ENCODE peak calls at places on chromosome 11, in five cellular contexts. V is colonic mucosa, T is GM06990, C is HCT116, L is uterus. A is an unnamed sample. For H3K36me3, the result is how much of the 10 kb centered on the place peaks cover.

GRCh38 chr11:9874466-9874865 is 210.6 kb downstream of the SWAP70 start:
- DNase-seq in V (no peak), T (no peak), C (no peak), L (no peak), A (no peak)

GRCh38 chr11:60756307-60757032 is at the start of gene MS4A15:
- DNase-seq in V (no peak), T (no peak), C (peak), L (no peak), A (no peak)

GRCh38 chr11:17410606-17411379 is 22.3 kb upstream of the KCNJ11 start:
- DNase-seq in V (peak), T (no peak), C (no peak), L (no peak), A (peak)

GRCh38 chr11:35376613-35377012 is 42.7 kb downstream of the SLC1A2 start:
- DNase-seq in V (no peak), T (no peak), C (no peak), L (no peak), A (no peak)

GRCh38 chr11:108592591-108593213 is 866 bp downstream of the EXPH5 start:
- DNase-seq in V (peak), T (peak), C (no peak), L (peak), A (peak)

GRCh38 chr11:45617886-45618601 is 47.4 kb downstream of the CHST1 start:
- DNase-seq in V (no peak), T (no peak), C (no peak), L (no peak), A (no peak)

GRCh38 chr11:85809881-85810280 is 1.1 kb downstream of the SYTL2 start:
- DNase-seq in V (peak), T (no peak), C (no peak), L (peak), A (no peak)

GRCh38 chr11:32448232-32448631 is 12.9 kb upstream of the WT1 start:
- DNase-seq in V (no peak), T (no peak), C (peak), L (no peak), A (no peak)

GRCh38 chr11:85737738-85738137 is 51.7 kb upstream of the CCDC89 start:
- DNase-seq in V (peak), T (no peak), C (no peak), L (no peak), A (no peak)

GRCh38 chr11:61908730-61909622 is 8.4 kb downstream of the RAB3IL1 start:
- DNase-seq in V (peak), T (no peak), C (no peak), L (peak), A (peak)

GRCh38 chr11:17423533-17424310 is 35.3 kb upstream of the KCNJ11 start:
- DNase-seq in V (peak), T (no peak), C (no peak), L (no peak), A (peak)

GRCh38 chr11:11968511-11969280 is 39.7 kb downstream of the DKK3 start:
- DNase-seq in V (no peak), T (no peak), C (no peak), L (no peak), A (no peak)

GRCh38 chr11:125413226-125413625 is 82.8 kb downstream of the FEZ1 start:
- DNase-seq in V (no peak), T (no peak), C (no peak), L (no peak), A (no peak)

GRCh38 chr11:80495116-80495515 is 1054.3 kb upstream of the TENM4 start:
- DNase-seq in V (no peak), T (no peak), C (no peak), L (no peak), A (no peak)

GRCh38 chr11:130462101-130462885 is 13.8 kb downstream of the ADAMTS15 start:
- DNase-seq in V (no peak), T (no peak), C (no peak), L (no peak), A (no peak)

GRCh38 chr11:10858505-10859360 is 880 bp upstream of the ZBED5 start:
- DNase-seq in V (peak), T (peak), C (no peak), L (peak), A (peak)

GRCh38 chr11:62922653-62923371 is 1.6 kb upstream of the CHRM1 start:
- DNase-seq in V (no peak), T (peak), C (no peak), L (no peak), A (no peak)

GRCh38 chr11:2678396-2678795 is 21.4 kb downstream of the KCNQ1OT1 start:
- DNase-seq in V (no peak), T (no peak), C (no peak), L (no peak), A (no peak)

GRCh38 chr11:86955674-86956522 is 703 bp upstream of the FZD4 start:
- DNase-seq in V (peak), T (peak), C (peak), L (peak), A (peak)

GRCh38 chr11:128471138-128471661 is 116.2 kb downstream of the ETS1 start:
- DNase-seq in V (no peak), T (peak), C (no peak), L (no peak), A (no peak)

DNA sequence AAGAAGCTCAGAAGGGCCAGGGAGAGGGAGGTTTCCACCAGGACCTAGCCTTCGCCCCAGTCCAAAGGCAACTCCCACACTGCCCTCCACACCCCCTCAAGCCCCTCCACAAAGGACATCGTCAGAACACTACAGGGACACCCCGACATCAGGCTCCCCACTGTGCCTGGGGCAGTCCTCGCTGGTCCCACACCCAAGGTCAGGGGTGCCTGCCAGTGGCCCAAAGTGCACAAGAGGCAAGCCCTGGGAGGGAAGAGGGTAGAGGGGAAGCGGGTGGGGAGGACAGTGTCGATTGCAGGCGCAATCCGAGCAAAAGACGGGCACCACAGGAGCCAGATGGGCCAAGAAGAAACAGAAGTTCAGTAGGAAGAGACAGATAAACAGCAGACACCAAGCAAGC is 35.6 kb upstream of the JAM3 start:
- DNase-seq in V (no peak), T (no peak), C (no peak), L (no peak), A (peak)
- H3K4me3 ChIP-seq in V (no peak), T (no peak), C (no peak), L (no peak), A (no peak)

DNA sequence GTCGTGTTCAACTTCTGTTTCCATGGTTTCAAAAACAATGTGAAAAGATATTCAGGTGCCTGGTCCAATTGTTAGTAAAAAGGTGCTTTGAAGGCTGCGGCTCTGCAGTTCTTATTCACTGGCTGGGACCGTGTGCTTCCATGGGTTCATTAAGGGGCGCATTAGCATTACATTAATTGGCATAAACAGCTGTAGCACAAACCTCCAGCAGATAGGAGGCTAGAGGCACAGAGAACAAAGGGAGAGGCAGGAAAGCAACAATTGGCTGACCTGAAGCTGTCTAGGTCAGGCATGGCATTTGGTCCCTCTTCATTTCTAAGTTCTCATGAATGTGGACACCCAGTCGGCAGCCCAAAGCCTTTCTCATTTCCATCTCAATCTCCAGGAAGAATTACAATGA is 16.6 kb downstream of the PAK1 start:
- DNase-seq in V (no peak), T (no peak), C (no peak), L (no peak), A (no peak)
- H3K36me3 ChIP-seq in V (under half), T (under half), C (under half), L (under half), A (under half)

DNA sequence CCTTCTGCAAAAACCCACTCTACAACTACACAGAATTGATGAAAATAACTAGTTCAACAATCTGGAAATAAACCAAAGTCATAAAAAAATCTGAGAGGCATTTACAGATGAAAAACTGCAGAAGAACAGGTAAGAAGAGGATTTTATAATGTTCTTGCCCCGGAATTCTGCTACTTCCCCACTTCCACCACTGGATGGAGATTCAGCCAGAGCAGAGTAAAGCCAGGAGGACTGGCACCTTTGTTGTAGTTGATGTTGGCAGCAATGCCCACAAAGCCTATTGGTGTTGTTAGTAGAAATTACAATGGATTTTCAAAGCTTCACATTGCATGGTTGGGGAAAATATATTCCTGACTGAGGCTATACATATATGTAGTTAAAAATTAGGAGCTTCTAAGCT is 640.2 kb downstream of the LRRC4C start:
- DNase-seq in V (no peak), T (no peak), C (no peak), L (no peak), A (no peak)
- TF ChIP-seq CTCF in V (no peak), T (no peak), C (no peak), L (no peak), A (no peak)

GRCh38 chr11:64660205-64660604 is 62.8 kb downstream of the NRXN2 start:
- DNase-seq in V (no peak), T (no peak), C (no peak), L (no peak), A (peak)
- H3K4me3 ChIP-seq in V (no peak), T (no peak), C (no peak), L (no peak), A (no peak)

DNA sequence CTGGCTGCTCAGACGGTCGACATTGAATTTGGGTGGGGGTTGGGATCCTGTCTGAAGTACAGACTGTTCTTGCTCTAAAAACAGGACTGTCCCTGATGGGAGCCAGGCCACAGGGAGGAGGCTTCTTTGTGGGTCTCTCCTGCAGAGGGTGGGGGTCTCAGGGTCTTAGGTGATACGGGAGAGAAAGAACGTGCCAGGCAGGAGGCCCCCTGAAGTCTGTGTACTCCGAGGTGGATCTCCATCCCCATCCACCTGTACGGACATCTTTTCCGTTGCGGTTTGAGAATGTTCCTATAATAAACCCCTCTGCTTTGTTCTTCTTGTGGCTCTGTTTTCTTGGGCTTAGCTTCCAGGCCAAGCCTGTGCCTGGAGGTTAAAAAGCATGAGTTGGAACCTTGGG is 15.9 kb downstream of the PSMD13 start:
- DNase-seq in V (no peak), T (no peak), C (no peak), L (no peak), A (no peak)
- H3K36me3 ChIP-seq in V (under half), T (under half), C (under half), L (under half), A (half or more)

GRCh38 chr11:120184946-120185677 is 25.7 kb upstream of the OAF start:
- DNase-seq in V (peak), T (no peak), C (no peak), L (peak), A (no peak)
- TF ChIP-seq CTCF in V (no peak), T (no peak), C (no peak), L (peak), A (no peak)